ENCODE peak calls at places on chromosomes 3 and 15, in nine cellular contexts. R, I, T, S, C, E, V, Q and W are unnamed samples.

GRCh38 chr3:129595544-129596193 is 10.8 kb downstream of the PLXND1 start:
- DNase-seq in R (no peak), I (no peak), T (no peak), S (no peak), C (no peak), E (no peak), V (no peak), Q (no peak), W (no peak)

GRCh38 chr15:82540055-82540983 is at the start of gene RPS17:
- DNase-seq in R (peak), I (peak), T (peak), S (peak), C (peak), E (peak), V (peak), Q (peak), W (peak)

GRCh38 chr15:61621146-61621545 is 392.0 kb upstream of the RORA start:
- DNase-seq in R (no peak), I (peak), T (no peak), S (no peak), C (peak), E (peak), V (no peak), Q (no peak), W (no peak)

GRCh38 chr3:30299674-30300423 is 306.6 kb upstream of the TGFBR2 start:
- DNase-seq in R (no peak), I (no peak), T (no peak), S (no peak), C (no peak), E (no peak), V (no peak), Q (no peak), W (no peak)

GRCh38 chr15:70240082-70240481 is 142.4 kb upstream of the TLE3 start:
- DNase-seq in R (no peak), I (no peak), T (no peak), S (no peak), C (no peak), E (no peak), V (no peak), Q (no peak), W (no peak)

GRCh38 chr3:143206955-143207337 is 87.4 kb downstream of the CHST2 start:
- DNase-seq in R (no peak), I (no peak), T (no peak), S (no peak), C (no peak), E (no peak), V (no peak), Q (no peak), W (no peak)

GRCh38 chr3:8484409-8485140 is 17.0 kb upstream of the LMCD1 start:
- DNase-seq in R (no peak), I (no peak), T (no peak), S (no peak), C (no peak), E (no peak), V (no peak), Q (no peak), W (no peak)

GRCh38 chr3:149363053-149363452 is 14.4 kb downstream of the TM4SF1 start:
- DNase-seq in R (no peak), I (no peak), T (no peak), S (no peak), C (no peak), E (no peak), V (no peak), Q (no peak), W (no peak)

GRCh38 chr3:141860086-141860669 is 16.3 kb upstream of the ATP1B3 start:
- DNase-seq in R (no peak), I (no peak), T (no peak), S (no peak), C (no peak), E (no peak), V (no peak), Q (no peak), W (no peak)

GRCh38 chr3:28836199-28836598 is 444.7 kb upstream of the RBMS3 start:
- DNase-seq in R (no peak), I (no peak), T (no peak), S (no peak), C (no peak), E (no peak), V (no peak), Q (no peak), W (no peak)

GRCh38 chr15:72306211-72306785 is 13.7 kb downstream of the CELF6 start:
- DNase-seq in R (peak), I (no peak), T (no peak), S (peak), C (peak), E (no peak), V (no peak), Q (no peak), W (no peak)

GRCh38 chr15:65085990-65086679 is 9.6 kb downstream of the KBTBD13 start:
- DNase-seq in R (no peak), I (peak), T (no peak), S (no peak), C (peak), E (no peak), V (no peak), Q (no peak), W (no peak)

GRCh38 chr15:78208341-78208844 is 26.0 kb downstream of the ACSBG1 start:
- DNase-seq in R (no peak), I (peak), T (no peak), S (no peak), C (no peak), E (no peak), V (no peak), Q (no peak), W (no peak)

GRCh38 chr15:39279331-39279730 is 301.5 kb upstream of the THBS1 start:
- DNase-seq in R (no peak), I (no peak), T (no peak), S (no peak), C (no peak), E (no peak), V (no peak), Q (peak), W (no peak)

GRCh38 chr3:127266186-127266585 is 21.7 kb downstream of the PRR20G start:
- DNase-seq in R (no peak), I (no peak), T (no peak), S (no peak), C (no peak), E (no peak), V (no peak), Q (no peak), W (no peak)

GRCh38 chr3:122993573-122993972 is 34.0 kb downstream of the SEMA5B start:
- DNase-seq in R (no peak), I (no peak), T (no peak), S (no peak), C (no peak), E (no peak), V (no peak), Q (no peak), W (no peak)

GRCh38 chr3:183295211-183295610 is 42.2 kb downstream of the B3GNT5 start:
- DNase-seq in R (no peak), I (peak), T (no peak), S (no peak), C (peak), E (no peak), V (no peak), Q (no peak), W (no peak)

GRCh38 chr3:169666501-169667379 is 3.2 kb upstream of the MECOM start:
- DNase-seq in R (no peak), I (no peak), T (no peak), S (no peak), C (no peak), E (peak), V (no peak), Q (no peak), W (no peak)

GRCh38 chr15:38886315-38887163 is 321.9 kb upstream of the RASGRP1 start:
- DNase-seq in R (no peak), I (peak), T (no peak), S (no peak), C (peak), E (no peak), V (no peak), Q (no peak), W (no peak)

GRCh38 chr3:197554562-197555280 is 1.0 kb downstream of the BDH1 start:
- DNase-seq in R (peak), I (peak), T (peak), S (peak), C (peak), E (peak), V (peak), Q (peak), W (peak)

GRCh38 chr3:127543441-127543840 is 47.1 kb downstream of the TPRA1 start:
- DNase-seq in R (no peak), I (no peak), T (no peak), S (no peak), C (no peak), E (no peak), V (no peak), Q (no peak), W (no peak)

GRCh38 chr3:70554170-70554569 is 241.7 kb upstream of the MDFIC2 start:
- DNase-seq in R (no peak), I (no peak), T (no peak), S (no peak), C (no peak), E (no peak), V (no peak), Q (no peak), W (no peak)

GRCh38 chr3:161272524-161272923 is 51.4 kb downstream of the NMD3 start:
- DNase-seq in R (no peak), I (no peak), T (no peak), S (no peak), C (no peak), E (no peak), V (no peak), Q (no peak), W (no peak)

GRCh38 chr3:112293368-112294321 is at the start of gene SLC9C1:
- DNase-seq in R (peak), I (peak), T (no peak), S (no peak), C (peak), E (peak), V (no peak), Q (peak), W (no peak)

GRCh38 chr3:87120221-87120620 is 106.9 kb upstream of the CHMP2B start:
- DNase-seq in R (no peak), I (no peak), T (no peak), S (no peak), C (no peak), E (no peak), V (no peak), Q (no peak), W (no peak)

GRCh38 chr3:112061152-112061551 is 25.0 kb upstream of the C3orf52 start:
- DNase-seq in R (no peak), I (peak), T (no peak), S (no peak), C (no peak), E (no peak), V (no peak), Q (no peak), W (no peak)

GRCh38 chr3:47646362-47646761 is 67.7 kb upstream of the CSPG5 start:
- DNase-seq in R (no peak), I (peak), T (no peak), S (no peak), C (no peak), E (no peak), V (no peak), Q (no peak), W (no peak)

GRCh38 chr3:114092151-114093000 is 35.8 kb downstream of the QTRT2 start:
- DNase-seq in R (no peak), I (peak), T (no peak), S (no peak), C (no peak), E (no peak), V (no peak), Q (no peak), W (no peak)

GRCh38 chr3:60579734-60580133 is 671.5 kb downstream of the FHIT start:
- DNase-seq in R (no peak), I (peak), T (no peak), S (no peak), C (peak), E (no peak), V (no peak), Q (no peak), W (no peak)